ENCODE peak calls at places on chromosomes 6 and 20, in four cellular contexts. One of them, this sample, is unnamed.

GRCh38 chr6:157714153-157714490 is 108.9 kb upstream of the SNX9 start:
- DNase-seq in non-pigmented ciliary epithelial cell: no peak
- DNase-seq in ovary: no peak
- DNase-seq in M059J: peak; percentile 68
- DNase-seq in this sample: no peak

GRCh38 chr6:52551483-52552277 is 25.2 kb downstream of the TRAM2 start:
- DNase-seq in non-pigmented ciliary epithelial cell: no peak
- DNase-seq in ovary: no peak
- DNase-seq in M059J: peak; percentile 99
- DNase-seq in this sample: no peak

GRCh38 chr20:2693996-2694471 is 1.5 kb downstream of the EBF4 start:
- DNase-seq in non-pigmented ciliary epithelial cell: no peak
- DNase-seq in ovary: peak; percentile 38
- DNase-seq in M059J: no peak
- DNase-seq in this sample: no peak

GRCh38 chr6:111427341-111428116 is 55.5 kb downstream of the REV3L start:
- DNase-seq in non-pigmented ciliary epithelial cell: peak; percentile 52
- DNase-seq in ovary: no peak
- DNase-seq in M059J: peak; percentile 97
- DNase-seq in this sample: peak; percentile 43

GRCh38 chr6:10403385-10404106 is 11.3 kb downstream of the TFAP2A start:
- DNase-seq in non-pigmented ciliary epithelial cell: peak; percentile 61
- DNase-seq in ovary: no peak
- DNase-seq in M059J: peak; percentile 98
- DNase-seq in this sample: no peak

GRCh38 chr20:3243718-3244358 is 4.8 kb upstream of the SLC4A11 start:
- DNase-seq in non-pigmented ciliary epithelial cell: no peak
- DNase-seq in ovary: no peak
- DNase-seq in M059J: no peak
- DNase-seq in this sample: no peak

GRCh38 chr20:37969949-37970855 is 63.1 kb downstream of the TTI1 start:
- DNase-seq in non-pigmented ciliary epithelial cell: no peak
- DNase-seq in ovary: no peak
- DNase-seq in M059J: peak; percentile 61
- DNase-seq in this sample: no peak

GRCh38 chr6:46323312-46323965 is 152.7 kb upstream of the ENPP5 start:
- DNase-seq in non-pigmented ciliary epithelial cell: peak; percentile 87
- DNase-seq in ovary: peak; percentile 56
- DNase-seq in M059J: peak; percentile 80
- DNase-seq in this sample: no peak

GRCh38 chr20:58417418-58417817 is 28.4 kb downstream of the VAPB start:
- DNase-seq in non-pigmented ciliary epithelial cell: no peak
- DNase-seq in ovary: no peak
- DNase-seq in M059J: no peak
- DNase-seq in this sample: no peak

GRCh38 chr6:116462516-116462915 is 1.3 kb downstream of the CALHM6 start:
- DNase-seq in non-pigmented ciliary epithelial cell: no peak
- DNase-seq in ovary: no peak
- DNase-seq in M059J: no peak
- DNase-seq in this sample: no peak

GRCh38 chr6:138410048-138410735 is 6.2 kb downstream of the HEBP2 start:
- DNase-seq in non-pigmented ciliary epithelial cell: peak; percentile 38
- DNase-seq in ovary: peak; percentile 64
- DNase-seq in M059J: peak; percentile 55
- DNase-seq in this sample: no peak

GRCh38 chr20:2692036-2692885 is at the start of gene EBF4:
- DNase-seq in non-pigmented ciliary epithelial cell: no peak
- DNase-seq in ovary: peak; percentile 87
- DNase-seq in M059J: peak; percentile 21
- DNase-seq in this sample: peak; percentile 38

GRCh38 chr20:1800777-1801176 is 94.4 kb upstream of the SIRPA start:
- DNase-seq in non-pigmented ciliary epithelial cell: no peak
- DNase-seq in ovary: no peak
- DNase-seq in M059J: peak; percentile 54
- DNase-seq in this sample: no peak

GRCh38 chr6:41237128-41237527 is 9.0 kb downstream of the TREML4 start:
- DNase-seq in non-pigmented ciliary epithelial cell: no peak
- DNase-seq in ovary: no peak
- DNase-seq in M059J: no peak
- DNase-seq in this sample: no peak

GRCh38 chr20:38550274-38550673 is 30.7 kb upstream of the ADIG start:
- DNase-seq in non-pigmented ciliary epithelial cell: no peak
- DNase-seq in ovary: no peak
- DNase-seq in M059J: peak; percentile 20
- DNase-seq in this sample: no peak

GRCh38 chr20:62741191-62741676 is 32.6 kb downstream of the NTSR1 start:
- DNase-seq in non-pigmented ciliary epithelial cell: no peak
- DNase-seq in ovary: no peak
- DNase-seq in M059J: peak; percentile 85
- DNase-seq in this sample: peak; percentile 33

GRCh38 chr6:53928641-53929339 is 134.0 kb downstream of the LRRC1 start:
- DNase-seq in non-pigmented ciliary epithelial cell: no peak
- DNase-seq in ovary: no peak
- DNase-seq in M059J: peak; percentile 90
- DNase-seq in this sample: no peak

GRCh38 chr6:112296122-112296521 is 41.8 kb upstream of the LAMA4 start:
- DNase-seq in non-pigmented ciliary epithelial cell: no peak
- DNase-seq in ovary: no peak
- DNase-seq in M059J: peak; percentile 86
- DNase-seq in this sample: no peak

GRCh38 chr20:62929051-62929538 is 2.8 kb upstream of the DIDO1 start:
- DNase-seq in non-pigmented ciliary epithelial cell: no peak
- DNase-seq in ovary: peak; percentile 63
- DNase-seq in M059J: no peak
- DNase-seq in this sample: peak; percentile 39

GRCh38 chr20:49466114-49466912 is 16.2 kb downstream of the KCNB1 start:
- DNase-seq in non-pigmented ciliary epithelial cell: no peak
- DNase-seq in ovary: no peak
- DNase-seq in M059J: no peak
- DNase-seq in this sample: no peak

GRCh38 chr6:34546551-34547321 is 9.4 kb downstream of the SPDEF start:
- DNase-seq in non-pigmented ciliary epithelial cell: no peak
- DNase-seq in ovary: peak; percentile 45
- DNase-seq in M059J: peak; percentile 53
- DNase-seq in this sample: no peak

GRCh38 chr20:46118481-46119020 is 437 bp downstream of the CD40 start:
- DNase-seq in non-pigmented ciliary epithelial cell: no peak
- DNase-seq in ovary: peak; percentile 55
- DNase-seq in M059J: peak; percentile 18
- DNase-seq in this sample: no peak

GRCh38 chr6:56757585-56757984 is 114.9 kb upstream of the DST start:
- DNase-seq in non-pigmented ciliary epithelial cell: no peak
- DNase-seq in ovary: no peak
- DNase-seq in M059J: peak; percentile 76
- DNase-seq in this sample: no peak

GRCh38 chr6:1313364-1313754 is 1.5 kb downstream of the FOXQ1 start:
- DNase-seq in non-pigmented ciliary epithelial cell: no peak
- DNase-seq in ovary: no peak
- DNase-seq in M059J: no peak
- DNase-seq in this sample: no peak

GRCh38 chr20:8399963-8400362 is 267.9 kb downstream of the PLCB1 start:
- DNase-seq in non-pigmented ciliary epithelial cell: no peak
- DNase-seq in ovary: no peak
- DNase-seq in M059J: no peak
- DNase-seq in this sample: no peak

GRCh38 chr20:33821270-33821836 is 10.2 kb downstream of the CHMP4B start:
- DNase-seq in non-pigmented ciliary epithelial cell: no peak
- DNase-seq in ovary: no peak
- DNase-seq in M059J: peak; percentile 36
- DNase-seq in this sample: no peak